ENCODE peak calls at places on chromosomes 7 and 10, in nine cellular contexts. W, H, G, T, B, P, S, I and N are unnamed samples.

GRCh38 chr7:77284633-77285032 is 85.0 kb upstream of the FGL2 start:
- DNase-seq in S (no peak), G (no peak), T (no peak), H (no peak), W (no peak), I (no peak), P (no peak), B (no peak), N (no peak)

GRCh38 chr10:83536426-83536825 is 602.9 kb upstream of the GHITM start:
- DNase-seq in T (no peak), H (no peak), G (no peak), W (no peak), P (no peak), B (no peak), I (no peak), S (no peak), N (no peak)

GRCh38 chr7:104341545-104341944 is 13.1 kb downstream of the LHFPL3 start:
- DNase-seq in P (no peak), H (no peak), S (no peak), G (no peak), B (no peak), T (no peak), I (no peak), W (peak), N (peak)

GRCh38 chr7:74606101-74606908 is 51.2 kb upstream of the GTF2I start:
- DNase-seq in H (peak), P (no peak), W (peak), B (no peak), S (no peak), I (peak), G (no peak), T (peak), N (peak)

GRCh38 chr10:119051775-119052174 is 22.3 kb downstream of the NANOS1 start:
- DNase-seq in S (no peak), I (no peak), B (no peak), P (no peak), G (no peak), H (no peak), W (no peak), T (no peak), N (no peak)

GRCh38 chr10:19979628-19980027 is 163.4 kb downstream of the PLXDC2 start:
- DNase-seq in H (no peak), G (no peak), B (no peak), I (no peak), S (peak), P (no peak), W (no peak), T (no peak), N (no peak)

GRCh38 chr7:25171071-25171470 is 46.0 kb upstream of the CYCS start:
- DNase-seq in B (no peak), W (no peak), S (no peak), H (no peak), I (peak), G (no peak), P (no peak), T (no peak), N (no peak)

GRCh38 chr10:70779088-70779487 is 6.1 kb downstream of the TBATA start:
- DNase-seq in T (no peak), I (no peak), G (no peak), P (no peak), H (peak), S (no peak), W (no peak), B (no peak), N (no peak)

GRCh38 chr7:16942929-16943509 is 61.2 kb upstream of the AGR3 start:
- DNase-seq in B (no peak), S (no peak), P (no peak), W (no peak), T (no peak), H (no peak), G (no peak), I (no peak), N (no peak)

GRCh38 chr7:28536259-28536658 is 123.9 kb downstream of the CREB5 start:
- DNase-seq in I (no peak), H (no peak), P (no peak), S (peak), T (no peak), G (peak), W (peak), B (no peak), N (no peak)

GRCh38 chr10:28587970-28588290 is 55.0 kb downstream of the WAC start:
- DNase-seq in H (no peak), G (no peak), W (no peak), B (no peak), T (no peak), S (peak), I (no peak), P (no peak), N (no peak)

GRCh38 chr10:71236286-71236685 is 23.9 kb downstream of the UNC5B start:
- DNase-seq in S (no peak), P (no peak), W (no peak), I (no peak), B (no peak), G (no peak), H (no peak), T (no peak), N (peak)

GRCh38 chr7:155931386-155932085 is 119.3 kb upstream of the SHH start:
- DNase-seq in I (no peak), B (no peak), W (no peak), H (no peak), P (no peak), T (no peak), S (no peak), G (no peak), N (no peak)

GRCh38 chr10:48759113-48759901 is 74.6 kb downstream of the WDFY4 start:
- DNase-seq in T (no peak), H (no peak), B (no peak), P (no peak), W (no peak), I (no peak), G (no peak), S (no peak), N (no peak)

GRCh38 chr7:157521061-157521731 is 184.4 kb downstream of the DNAJB6 start:
- DNase-seq in P (no peak), H (peak), S (no peak), I (no peak), W (no peak), B (no peak), G (no peak), T (peak), N (no peak)

GRCh38 chr7:29877196-29877595 is 70.9 kb downstream of the WIPF3 start:
- DNase-seq in G (peak), T (no peak), S (no peak), B (no peak), H (no peak), I (no peak), W (no peak), P (no peak), N (no peak)

GRCh38 chr7:85426487-85426960 is 239.7 kb upstream of the SEMA3D start:
- DNase-seq in T (no peak), I (no peak), B (no peak), W (no peak), P (no peak), H (no peak), G (no peak), S (peak), N (no peak)

GRCh38 chr7:103613655-103614642 is 167.9 kb upstream of the SLC26A5 start:
- DNase-seq in G (peak), B (no peak), P (no peak), S (no peak), H (no peak), I (no peak), T (no peak), W (peak), N (no peak)

GRCh38 chr10:75469018-75469616 is 37.7 kb downstream of the LRMDA start:
- DNase-seq in W (no peak), G (peak), P (no peak), T (no peak), B (peak), I (peak), S (peak), H (peak), N (no peak)

GRCh38 chr10:74912674-74913073 is 86.3 kb downstream of the KAT6B start:
- DNase-seq in P (no peak), G (no peak), I (no peak), T (no peak), S (no peak), H (no peak), W (no peak), B (no peak), N (no peak)

GRCh38 chr7:101140746-101141382 is 13.4 kb upstream of the AP1S1 start:
- DNase-seq in G (peak), H (no peak), P (no peak), S (no peak), W (no peak), I (no peak), T (no peak), B (no peak), N (no peak)

GRCh38 chr7:131147604-131148003 is 180.1 kb upstream of the MKLN1 start:
- DNase-seq in P (no peak), B (no peak), W (no peak), H (no peak), G (no peak), I (no peak), T (no peak), S (no peak), N (no peak)

GRCh38 chr10:69901022-69901421 is 99.3 kb downstream of the COL13A1 start:
- DNase-seq in W (no peak), B (no peak), T (no peak), H (no peak), G (no peak), I (no peak), P (no peak), S (no peak), N (no peak)

GRCh38 chr7:77679608-77680007 is 16.7 kb upstream of the RSBN1L start:
- DNase-seq in T (no peak), S (no peak), P (no peak), G (no peak), W (no peak), I (no peak), B (no peak), H (no peak), N (no peak)

GRCh38 chr7:83546586-83546985 is 102.4 kb downstream of the SEMA3E start:
- DNase-seq in W (no peak), T (no peak), P (no peak), I (no peak), G (no peak), H (no peak), S (peak), B (no peak), N (no peak)

GRCh38 chr7:45712872-45713668 is 138.9 kb downstream of the ADCY1 start:
- DNase-seq in P (no peak), B (no peak), W (no peak), T (peak), H (peak), S (no peak), G (no peak), I (no peak), N (no peak)

GRCh38 chr10:97149065-97149680 is 36.6 kb downstream of the SLIT1 start:
- DNase-seq in B (no peak), H (no peak), P (no peak), S (no peak), W (no peak), G (no peak), I (no peak), T (no peak), N (no peak)

GRCh38 chr10:126063353-126063791 is 167.0 kb downstream of the FANK1 start:
- DNase-seq in I (no peak), P (no peak), T (no peak), G (peak), S (peak), H (no peak), B (no peak), W (no peak), N (no peak)

GRCh38 chr10:62005281-62005680 is 103.8 kb downstream of the ARID5B start:
- DNase-seq in H (no peak), I (no peak), T (no peak), B (no peak), W (no peak), P (no peak), S (peak), G (no peak), N (no peak)

GRCh38 chr10:47255033-47255813 is 44.8 kb upstream of the GDF10 start:
- DNase-seq in W (no peak), G (no peak), P (no peak), T (no peak), H (peak), I (no peak), B (no peak), S (no peak), N (peak)
- H3K27ac ChIP-seq in W (no peak), G (no peak), P (no peak), T (no peak), H (no peak), I (no peak), B (no peak), S (no peak), N (no peak)

GRCh38 chr10:100009283-100009792 is 409 bp downstream of the DNMBP start:
- DNase-seq in P (no peak), B (peak), G (no peak), W (no peak), S (no peak), I (peak), H (peak), T (peak), N (no peak)
- TF ChIP-seq CTCF in P (peak), B (peak), G (peak), W (peak), S (peak), I (peak), H (no peak), T (no peak), N (no peak)

DNA sequence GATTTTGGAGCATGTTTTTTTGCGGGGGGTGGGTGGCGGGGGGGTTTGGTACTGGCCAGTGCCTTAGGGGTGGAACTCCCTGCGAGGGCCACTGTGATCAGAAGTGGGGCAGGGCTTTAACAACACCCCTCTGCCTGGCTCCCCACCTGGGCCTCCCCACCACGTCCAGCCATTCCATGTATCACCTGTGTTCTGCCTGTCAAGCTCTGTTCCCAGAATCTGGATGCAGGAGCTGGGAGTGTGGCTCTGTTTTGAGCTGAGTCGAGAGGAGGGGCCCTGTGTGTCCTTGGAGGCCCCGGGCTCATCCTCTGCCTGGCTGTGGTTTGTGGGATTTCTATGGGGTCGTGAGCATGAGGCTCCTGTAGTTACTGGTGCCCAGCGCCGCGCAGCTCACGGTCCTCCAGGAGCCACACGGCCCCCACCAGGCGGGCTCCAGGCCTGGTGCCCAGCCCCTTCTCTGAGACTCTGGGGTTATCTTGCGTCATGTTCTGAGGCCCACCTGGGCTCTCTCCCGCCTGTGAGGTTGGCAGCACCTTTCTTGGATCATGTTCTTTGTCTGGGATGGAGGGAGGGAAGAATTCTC is 29.6 kb downstream of the PFKFB3 start:
- DNase-seq in H (no peak), S (no peak), G (no peak), I (no peak), B (no peak), W (no peak), T (peak), P (no peak), N (no peak)
- H3K27ac ChIP-seq in H (no peak), S (no peak), G (no peak), I (no peak), B (no peak), W (no peak), T (no peak), P (peak), N (no peak)

GRCh38 chr10:86711237-86711956 is 43.1 kb downstream of the LDB3 start:
- DNase-seq in W (peak), G (peak), B (peak), T (peak), P (peak), S (peak), I (peak), H (peak), N (peak)
- TF ChIP-seq CTCF in W (peak), G (peak), B (peak), T (peak), P (peak), S (peak), I (peak), H (no peak), N (peak)